ENCODE peak calls at places on chromosomes 11 and 22, in six cellular contexts. One of them, this sample, is unnamed.

GRCh38 chr22:37784829-37785495 is 22.8 kb upstream of the GCAT start:
- DNase-seq in K562: no peak
- DNase-seq in GM12878: no peak
- DNase-seq in H1: no peak
- DNase-seq in GM12892: no peak
- DNase-seq in HepG2: peak; percentile 46
- DNase-seq in this sample: no peak

GRCh38 chr22:33844273-33844672 is 76.0 kb downstream of the LARGE1 start:
- DNase-seq in K562: no peak
- DNase-seq in GM12878: no peak
- DNase-seq in H1: no peak
- DNase-seq in GM12892: no peak
- DNase-seq in HepG2: peak; percentile 9
- DNase-seq in this sample: no peak

GRCh38 chr22:17158568-17159503 is at the start of gene HDHD5:
- DNase-seq in K562: peak; percentile 99
- DNase-seq in GM12878: no peak
- DNase-seq in H1: peak; percentile 89
- DNase-seq in GM12892: peak; percentile 88
- DNase-seq in HepG2: no peak
- DNase-seq in this sample: peak; percentile 88

GRCh38 chr22:36659762-36660509 is 43.6 kb downstream of the CACNG2 start:
- DNase-seq in K562: peak; percentile 88
- DNase-seq in GM12878: no peak
- DNase-seq in H1: no peak
- DNase-seq in GM12892: peak; percentile 25
- DNase-seq in HepG2: peak; percentile 91
- DNase-seq in this sample: no peak

GRCh38 chr11:125720781-125721180 is 25.3 kb upstream of the PATE1 start:
- DNase-seq in K562: no peak
- DNase-seq in GM12878: no peak
- DNase-seq in H1: no peak
- DNase-seq in GM12892: no peak
- DNase-seq in HepG2: no peak
- DNase-seq in this sample: no peak

GRCh38 chr11:26621147-26621546 is 49.1 kb upstream of the MUC15 start:
- DNase-seq in K562: no peak
- DNase-seq in GM12878: no peak
- DNase-seq in H1: no peak
- DNase-seq in GM12892: no peak
- DNase-seq in HepG2: no peak
- DNase-seq in this sample: no peak

GRCh38 chr11:67572747-67573419 is 10.7 kb upstream of the GSTP1 start:
- DNase-seq in K562: peak; percentile 30
- DNase-seq in GM12878: no peak
- DNase-seq in H1: no peak
- DNase-seq in GM12892: no peak
- DNase-seq in HepG2: peak; percentile 69
- DNase-seq in this sample: no peak

GRCh38 chr22:42296381-42296853 is 26.0 kb upstream of the TCF20 start:
- DNase-seq in K562: no peak
- DNase-seq in GM12878: no peak
- DNase-seq in H1: no peak
- DNase-seq in GM12892: no peak
- DNase-seq in HepG2: no peak
- DNase-seq in this sample: no peak

GRCh38 chr11:86978756-86979608 is 23.8 kb upstream of the FZD4 start:
- DNase-seq in K562: peak; percentile 29
- DNase-seq in GM12878: no peak
- DNase-seq in H1: no peak
- DNase-seq in GM12892: no peak
- DNase-seq in HepG2: no peak
- DNase-seq in this sample: no peak

GRCh38 chr11:109957601-109958000 is 135.6 kb upstream of the ZC3H12C start:
- DNase-seq in K562: no peak
- DNase-seq in GM12878: no peak
- DNase-seq in H1: no peak
- DNase-seq in GM12892: no peak
- DNase-seq in HepG2: no peak
- DNase-seq in this sample: no peak

DNA sequence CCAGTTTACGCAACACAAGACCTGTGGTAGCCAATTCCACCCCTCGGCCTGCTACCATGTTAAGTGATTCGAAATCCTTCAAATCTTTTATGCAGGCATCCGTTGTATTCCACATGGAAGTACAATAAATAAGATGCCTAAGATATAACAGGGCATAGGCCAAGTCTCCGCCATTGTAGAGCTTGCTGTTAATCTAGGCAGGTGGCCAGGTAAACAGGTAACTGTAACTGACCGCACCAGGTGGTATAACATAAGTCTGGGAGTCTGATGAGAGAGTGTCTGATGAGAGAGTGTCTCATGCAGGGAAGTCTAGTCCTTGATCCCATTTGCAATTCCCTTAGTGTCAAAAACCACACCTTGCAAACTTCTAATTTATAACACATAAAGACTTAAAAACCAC is 20.7 kb downstream of the SMCO4 start:
- DNase-seq in K562: no peak
- DNase-seq in GM12878: no peak
- DNase-seq in H1: no peak
- DNase-seq in GM12892: no peak
- DNase-seq in HepG2: no peak
- DNase-seq in this sample: no peak
- TF ChIP-seq TAF1 in K562: no peak
- TF ChIP-seq TAF1 in GM12878: no peak
- TF ChIP-seq TAF1 in H1: no peak
- TF ChIP-seq TAF1 in GM12892: no peak
- TF ChIP-seq TAF1 in HepG2: no peak
- TF ChIP-seq TAF1 in this sample: no peak

DNA sequence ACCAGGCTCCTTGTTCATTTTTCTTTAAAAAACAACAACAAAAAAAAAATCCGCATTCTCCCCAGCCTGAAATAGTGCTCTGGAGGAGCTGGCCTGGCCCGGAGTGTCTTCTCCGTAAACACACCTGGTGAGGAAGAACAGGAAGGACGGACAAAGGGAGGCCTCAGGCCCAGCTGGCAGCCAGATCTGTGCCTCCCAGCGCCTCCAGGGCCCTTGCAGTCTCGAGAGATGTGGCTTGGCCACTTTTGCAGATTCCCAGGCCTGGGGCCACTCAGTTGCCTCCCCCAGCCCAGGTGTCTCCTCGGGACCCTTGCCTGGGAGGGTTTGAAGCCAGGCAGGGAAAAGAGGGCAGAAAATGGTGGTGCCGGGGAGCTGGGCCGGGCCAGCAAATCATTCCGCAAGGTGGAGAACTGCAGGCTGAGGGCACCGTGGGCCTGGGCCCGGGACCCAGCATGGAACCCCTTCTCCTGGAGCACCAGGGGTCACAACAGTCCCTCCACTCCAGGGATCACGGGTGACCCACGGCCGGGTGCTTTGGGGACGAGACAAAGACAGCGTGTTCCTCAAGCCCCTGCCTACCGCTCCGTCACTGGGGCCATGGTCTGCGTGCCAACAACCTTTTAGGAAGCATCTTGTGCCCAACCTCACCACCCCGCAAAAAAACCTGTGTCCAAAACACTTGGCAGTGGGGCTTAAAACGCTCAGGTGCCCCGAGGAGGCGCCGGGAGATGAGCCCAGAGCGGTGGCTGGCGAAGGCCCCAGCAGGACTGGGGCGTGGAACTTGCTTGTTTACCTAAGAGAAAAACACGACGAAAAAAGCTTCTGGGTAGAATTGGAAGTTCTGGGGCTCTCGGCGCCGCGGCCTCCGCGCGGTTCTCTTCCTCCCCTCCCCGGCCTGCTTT is 67.1 kb upstream of the WNT7B start:
- DNase-seq in K562: no peak
- DNase-seq in GM12878: no peak
- DNase-seq in H1: peak; percentile 64
- DNase-seq in GM12892: no peak
- DNase-seq in HepG2: no peak
- DNase-seq in this sample: no peak
- TF ChIP-seq POLR2A in K562: no peak
- TF ChIP-seq POLR2A in GM12878: no peak
- TF ChIP-seq POLR2A in H1: no peak
- TF ChIP-seq POLR2A in GM12892: no peak
- TF ChIP-seq POLR2A in HepG2: no peak
- TF ChIP-seq POLR2A in this sample: no peak

DNA sequence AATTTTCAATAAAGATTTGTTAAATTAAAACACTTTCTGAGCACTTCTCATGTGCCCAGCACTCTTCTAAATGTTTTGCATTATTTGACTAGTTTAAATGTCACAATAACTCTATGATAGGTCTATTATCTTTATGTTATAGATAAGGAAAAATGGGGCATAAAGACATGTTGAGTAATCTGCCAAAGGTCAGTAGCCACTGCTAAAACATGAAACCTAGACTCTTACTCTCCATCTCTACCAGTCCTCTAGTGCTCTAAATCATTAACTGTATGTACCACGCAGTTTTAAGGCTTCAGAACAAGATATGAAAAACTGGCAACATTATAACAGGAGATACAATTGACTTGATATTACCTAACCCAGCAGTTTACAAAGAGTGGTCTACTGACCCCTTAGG is 6.9 kb downstream of the RAB6A start:
- DNase-seq in K562: no peak
- DNase-seq in GM12878: no peak
- DNase-seq in H1: no peak
- DNase-seq in GM12892: no peak
- DNase-seq in HepG2: peak; percentile 43
- DNase-seq in this sample: no peak
- TF ChIP-seq TAF1 in K562: no peak
- TF ChIP-seq TAF1 in GM12878: no peak
- TF ChIP-seq TAF1 in H1: no peak
- TF ChIP-seq TAF1 in GM12892: no peak
- TF ChIP-seq TAF1 in HepG2: no peak
- TF ChIP-seq TAF1 in this sample: no peak

GRCh38 chr11:9573054-9573774 is at the start of gene WEE1:
- DNase-seq in K562: peak; percentile 95
- DNase-seq in GM12878: peak; percentile 86
- DNase-seq in H1: peak; percentile 99
- DNase-seq in GM12892: peak; percentile 93
- DNase-seq in HepG2: peak; percentile 94
- DNase-seq in this sample: peak; percentile 91

GRCh38 chr11:9575531-9576240 is 2.2 kb downstream of the WEE1 start:
- DNase-seq in K562: no peak
- DNase-seq in GM12878: no peak
- DNase-seq in H1: no peak
- DNase-seq in GM12892: no peak
- DNase-seq in HepG2: no peak
- DNase-seq in this sample: no peak

GRCh38 chr11:9574556-9574805 is 1.0 kb downstream of the WEE1 start:
- DNase-seq in K562: no peak
- DNase-seq in GM12878: no peak
- DNase-seq in H1: no peak
- DNase-seq in GM12892: no peak
- DNase-seq in HepG2: no peak
- DNase-seq in this sample: no peak

GRCh38 chr11:9573775-9574555 is 495 bp downstream of the WEE1 start:
- DNase-seq in K562: peak; percentile 47
- DNase-seq in GM12878: no peak
- DNase-seq in H1: no peak
- DNase-seq in GM12892: no peak
- DNase-seq in HepG2: no peak
- DNase-seq in this sample: no peak

DNA sequence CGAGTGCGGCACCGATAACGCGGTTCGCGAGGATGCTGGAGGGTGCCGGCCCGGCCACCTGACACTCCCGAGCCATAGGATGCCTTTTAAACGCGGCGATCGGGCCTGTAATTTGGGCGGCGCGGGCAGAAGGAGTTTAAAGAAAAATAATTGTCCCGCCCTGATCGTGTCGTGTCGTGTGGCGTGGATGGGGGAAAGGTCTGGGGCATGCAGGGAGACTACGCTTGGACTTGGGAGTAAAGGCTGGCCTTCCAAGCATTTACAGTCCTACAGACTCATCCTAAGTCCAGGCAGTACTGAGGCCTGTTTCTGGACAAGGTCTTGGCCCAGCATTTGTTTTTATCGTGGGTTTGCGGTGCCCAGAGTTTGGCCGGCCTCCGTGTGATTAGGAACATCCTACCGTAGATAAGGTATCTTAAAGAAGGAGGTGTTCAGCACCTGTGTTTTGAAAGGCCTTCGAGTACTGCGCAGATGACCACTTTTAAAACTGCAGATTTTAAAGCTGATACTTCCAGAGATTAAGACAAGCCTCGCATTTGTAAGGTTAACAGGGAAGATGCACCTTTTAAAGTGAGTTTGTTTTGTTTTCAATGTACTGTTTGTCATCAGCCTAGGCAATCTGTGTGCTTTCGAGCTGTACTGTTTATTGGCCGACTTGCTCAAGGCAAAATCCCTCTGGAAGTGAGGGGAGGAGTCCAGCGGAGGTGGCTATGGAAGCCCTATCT is 1.5 kb downstream of the WEE1 start:
- DNase-seq in K562: peak; percentile 52
- DNase-seq in GM12878: no peak
- DNase-seq in H1: peak; percentile 47
- DNase-seq in GM12892: no peak
- DNase-seq in HepG2: peak; percentile 82
- DNase-seq in this sample: no peak
- TF ChIP-seq POLR2A in K562: peak; percentile 70
- TF ChIP-seq POLR2A in GM12878: peak; percentile 54
- TF ChIP-seq POLR2A in H1: peak; percentile 78
- TF ChIP-seq POLR2A in GM12892: no peak
- TF ChIP-seq POLR2A in HepG2: peak; percentile 50
- TF ChIP-seq POLR2A in this sample: no peak

DNA sequence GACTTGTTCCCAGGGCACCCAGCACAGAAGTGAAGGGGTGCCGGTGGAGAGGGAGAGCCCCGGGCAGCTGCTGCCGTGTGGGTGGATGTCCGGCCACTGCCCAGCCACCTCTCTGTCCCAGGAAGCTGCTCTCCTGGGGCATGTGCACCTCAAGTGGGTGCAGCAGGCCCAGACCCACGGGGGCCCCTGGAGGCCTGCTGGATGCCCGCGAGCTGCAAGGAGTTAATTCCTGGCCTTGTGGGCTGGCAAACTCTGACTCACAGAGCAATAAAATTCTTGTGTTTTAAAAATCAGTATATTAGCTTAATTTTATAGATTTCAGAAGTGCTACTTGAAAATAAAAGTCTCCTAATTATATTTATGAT is 37.4 kb upstream of the KCNQ1OT1 start:
- DNase-seq in K562: no peak
- DNase-seq in GM12878: no peak
- DNase-seq in H1: no peak
- DNase-seq in GM12892: no peak
- DNase-seq in HepG2: no peak
- DNase-seq in this sample: no peak
- TF ChIP-seq TAF1 in K562: no peak
- TF ChIP-seq TAF1 in GM12878: no peak
- TF ChIP-seq TAF1 in H1: no peak
- TF ChIP-seq TAF1 in GM12892: no peak
- TF ChIP-seq TAF1 in HepG2: no peak
- TF ChIP-seq TAF1 in this sample: no peak

GRCh38 chr11:613369-613968 is 2.3 kb downstream of the IRF7 start:
- DNase-seq in K562: peak; percentile 92
- DNase-seq in GM12878: no peak
- DNase-seq in H1: peak; percentile 86
- DNase-seq in GM12892: peak; percentile 74
- DNase-seq in HepG2: no peak
- DNase-seq in this sample: peak; percentile 72
- TF ChIP-seq POLR2A in K562: no peak
- TF ChIP-seq POLR2A in GM12878: peak; percentile 65
- TF ChIP-seq POLR2A in H1: no peak
- TF ChIP-seq POLR2A in GM12892: peak; percentile 48
- TF ChIP-seq POLR2A in HepG2: peak; percentile 45
- TF ChIP-seq POLR2A in this sample: peak; percentile 31

This sample was measured in GM12891.